ENCODE peak calls at places on chromosomes 16 and 17, in ten cellular contexts. N, B, L, V, R, A, S, Y, O and C are unnamed samples.

GRCh38 chr17:38455288-38455915 is 27.1 kb downstream of the ARHGAP23 start:
- DNase-seq in N (no peak), B (no peak), A (no peak), Y (no peak), S (peak; percentile 4), O (no peak), R (peak; percentile 81), V (no peak), L (no peak), C (no peak)

GRCh38 chr17:7974638-7975131 is 27.7 kb upstream of the GUCY2D start:
- DNase-seq in Y (no peak), S (no peak), V (no peak), B (no peak), A (no peak), L (no peak), N (no peak), O (no peak), R (no peak), C (no peak)

GRCh38 chr16:69286941-69287713 is 24.0 kb upstream of the VPS4A start:
- DNase-seq in L (no peak), S (peak; percentile 25), A (no peak), V (peak; percentile 79), N (no peak), O (peak; percentile 78), B (peak; percentile 29), Y (peak; percentile 84), R (no peak), C (peak; percentile 95)

GRCh38 chr16:50835358-50836060 is 93.6 kb downstream of the CYLD start:
- DNase-seq in S (no peak), Y (no peak), R (no peak), L (no peak), O (no peak), A (no peak), B (no peak), V (no peak), N (no peak), C (no peak)

GRCh38 chr17:74856113-74856512 is 3.6 kb downstream of the GRIN2C start:
- DNase-seq in L (no peak), R (no peak), V (peak; percentile 82), N (no peak), A (no peak), Y (no peak), O (no peak), B (no peak), S (no peak), C (no peak)

GRCh38 chr16:83296505-83296904 is 511.3 kb upstream of the HSBP1 start:
- DNase-seq in V (no peak), S (no peak), A (no peak), R (no peak), Y (no peak), L (no peak), N (no peak), B (no peak), O (no peak), C (peak; percentile 5)

GRCh38 chr16:69600202-69600601 is 34.4 kb downstream of the NFAT5 start:
- DNase-seq in Y (no peak), S (no peak), O (no peak), A (no peak), N (no peak), L (no peak), B (no peak), R (no peak), V (no peak), C (no peak)

GRCh38 chr16:56102159-56102798 is 89.0 kb upstream of the GNAO1 start:
- DNase-seq in S (no peak), Y (peak; percentile 66), V (peak; percentile 85), N (no peak), A (no peak), O (no peak), B (no peak), R (no peak), L (no peak), C (no peak)

GRCh38 chr17:82699551-82699950 is 1.1 kb upstream of the RAB40B start:
- DNase-seq in R (no peak), L (no peak), S (no peak), V (no peak), A (no peak), Y (no peak), O (no peak), N (no peak), B (no peak), C (no peak)
- H3K4me3 ChIP-seq in R (peak overlapping the region; percentile 77), L (peak overlapping the region; percentile 86), S (peak overlapping the region; percentile 60), V (no peak overlapping the region), A (no peak overlapping the region), Y (no peak overlapping the region), O (no peak overlapping the region), N (peak overlapping the region; percentile 85), B (peak overlapping the region; percentile 99), C (peak overlapping the region; percentile 70)

GRCh38 chr16:68070811-68071546 is 14.2 kb upstream of the NFATC3 start:
- DNase-seq in O (no peak), V (no peak), N (no peak), R (no peak), B (no peak), Y (no peak), A (no peak), L (no peak), S (no peak), C (no peak)
- TF ChIP-seq CTCF in O (no peak), V (no peak), N (no peak), R (no peak), B (no peak), Y (no peak), A (no peak), L (no peak), S (no peak), C (no peak)

GRCh38 chr16:17303101-17303500 is 167.7 kb downstream of the XYLT1 start:
- DNase-seq in N (peak; percentile 53), O (no peak), R (no peak), S (no peak), L (no peak), V (no peak), B (no peak), Y (no peak), A (no peak), C (peak; percentile 19)
- H3K4me3 ChIP-seq in N (no peak overlapping the region), O (no peak overlapping the region), R (no peak overlapping the region), S (no peak overlapping the region), L (no peak overlapping the region), V (no peak overlapping the region), B (no peak overlapping the region), Y (no peak overlapping the region), A (no peak overlapping the region), C (no peak overlapping the region)

DNA sequence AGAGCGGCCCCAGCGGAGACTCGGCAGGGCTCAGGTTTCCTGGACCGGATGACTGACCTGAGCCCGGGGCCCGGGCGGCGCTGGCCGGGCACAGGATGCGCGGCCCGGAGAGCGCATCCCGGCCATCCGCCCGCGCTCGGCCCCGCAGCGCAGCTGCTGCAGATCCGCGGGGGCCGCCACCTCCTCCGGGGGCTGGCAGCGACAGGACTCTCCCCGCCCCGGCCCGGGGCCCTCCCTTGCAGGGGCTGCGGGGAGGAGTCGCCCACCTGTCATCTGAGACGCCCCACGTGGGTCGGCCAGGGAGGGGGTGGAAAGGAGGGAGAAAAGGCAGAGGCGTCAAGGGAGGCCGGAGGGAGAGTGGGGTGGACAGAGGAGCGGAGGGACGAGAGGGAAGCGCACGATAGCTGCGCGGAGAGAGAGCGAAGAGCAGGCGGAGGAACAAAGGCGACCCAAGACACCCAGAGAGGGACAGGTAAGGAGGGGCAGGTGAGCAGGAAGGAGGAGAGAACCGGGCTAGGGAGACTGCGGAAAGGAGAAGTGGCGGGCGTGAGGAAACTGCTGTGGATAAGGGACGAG is 471 bp upstream of the PRKAR1A start:
- DNase-seq in Y (peak; percentile 82), R (peak; percentile 94), A (no peak), V (peak; percentile 92), B (peak; percentile 47), S (peak; percentile 72), L (peak; percentile 64), N (peak; percentile 69), O (peak; percentile 65), C (peak; percentile 80)
- TF ChIP-seq CTCF in Y (no peak), R (no peak), A (no peak), V (no peak), B (peak; percentile 25), S (no peak), L (no peak), N (no peak), O (peak; percentile 22), C (no peak)

DNA sequence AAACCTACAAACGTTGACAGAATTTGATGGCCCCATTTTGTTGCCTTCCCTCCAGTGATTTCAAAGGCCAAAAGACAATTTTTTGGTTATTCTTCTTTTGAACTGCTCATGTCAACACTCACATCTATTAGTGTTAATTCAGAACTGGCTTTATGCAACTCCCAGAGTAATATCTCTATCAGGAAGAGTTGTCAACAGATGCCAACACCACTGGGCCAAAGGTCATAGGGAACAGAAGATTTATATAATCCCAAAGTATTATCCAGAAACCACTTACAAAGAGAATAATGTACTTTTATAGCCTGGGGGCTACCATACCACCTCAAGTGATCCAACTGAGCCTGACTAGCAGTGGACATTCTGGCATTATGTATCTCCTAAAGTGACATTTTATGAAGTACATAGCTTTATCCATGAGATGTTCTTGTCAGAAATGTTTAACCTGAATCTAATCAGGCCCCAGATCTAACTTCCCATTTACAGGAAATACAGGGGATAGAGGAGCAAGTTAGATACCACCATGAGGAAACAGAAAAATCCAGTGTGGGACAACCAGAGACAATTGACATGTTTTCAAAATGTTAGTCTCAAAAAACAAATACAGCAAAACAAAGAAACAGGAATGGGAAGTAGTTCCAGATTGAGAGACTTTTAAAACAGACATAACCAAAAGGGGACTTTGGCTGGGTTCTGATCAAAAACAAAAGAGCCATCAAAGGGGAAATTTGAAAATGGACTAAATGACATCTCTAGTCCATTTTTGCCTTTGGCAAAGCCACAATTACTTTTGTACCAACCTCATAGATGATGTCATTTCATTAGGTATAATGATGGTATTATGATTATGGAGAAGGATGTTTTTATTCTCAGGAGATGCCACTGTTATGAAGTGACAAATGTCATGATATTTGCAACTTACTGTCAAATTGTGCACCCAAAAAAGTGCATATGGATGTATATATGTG is 18.5 kb downstream of the FAM117A start:
- DNase-seq in S (no peak), L (no peak), V (no peak), B (no peak), N (no peak), Y (no peak), R (no peak), A (no peak), O (no peak), C (no peak)
- H3K4me3 ChIP-seq in S (no peak overlapping the region), L (no peak overlapping the region), V (no peak overlapping the region), B (no peak overlapping the region), N (no peak overlapping the region), Y (no peak overlapping the region), R (no peak overlapping the region), A (no peak overlapping the region), O (no peak overlapping the region), C (no peak overlapping the region)

GRCh38 chr17:77285594-77286390 is 145.0 kb downstream of the SEC14L1 start:
- DNase-seq in N (peak; percentile 85), O (peak; percentile 89), A (no peak), Y (peak; percentile 72), S (peak; percentile 72), B (peak; percentile 40), R (no peak), V (peak; percentile 75), L (no peak), C (peak; percentile 94)
- TF ChIP-seq CTCF in N (no peak), O (no peak), A (no peak), Y (no peak), S (no peak), B (no peak), R (no peak), V (no peak), L (no peak), C (no peak)

GRCh38 chr16:593807-594206 is 3.9 kb downstream of the RAB40C start:
- DNase-seq in V (no peak), L (no peak), B (no peak), R (no peak), Y (no peak), O (no peak), A (no peak), S (no peak), N (no peak), C (no peak)
- H3K4me3 ChIP-seq in V (no peak overlapping the region), L (no peak overlapping the region), B (no peak overlapping the region), R (no peak overlapping the region), Y (no peak overlapping the region), O (no peak overlapping the region), A (no peak overlapping the region), S (no peak overlapping the region), N (peak overlapping the region; percentile 20), C (no peak overlapping the region)